ENCODE peak calls at places on chromosomes 4 and X, in six cellular contexts. P is T-cell, K is kidney tubule cell, Q is NCI-H2171 treated with DMSO at 0.1 percent for 48 hours, N is T-helper 2 cell, M is EL. U is an unnamed sample.

GRCh38 chr4:23130845-23131244 is 438.1 kb downstream of the GBA3 start:
- DNase-seq in Q (no peak), P (no peak), M (no peak), N (no peak), K (no peak), U (no peak)

GRCh38 chr4:157076578-157076947 is 613 bp downstream of the GLRB start:
- DNase-seq in M (no peak), Q (peak; percentile 35), K (peak; percentile 19), N (no peak), P (no peak), U (peak; percentile 32)

GRCh38 chr4:166073783-166074182 is 200.7 kb downstream of the TLL1 start:
- DNase-seq in M (no peak), N (no peak), P (no peak), Q (no peak), K (no peak), U (no peak)

GRCh38 chr4:663438-664428 is 10.3 kb downstream of the ATP5ME start:
- DNase-seq in P (peak; percentile 79), Q (peak; percentile 66), K (peak; percentile 39), N (peak; percentile 72), M (no peak), U (peak; percentile 90)

GRCh38 chr4:61445374-61446063 is 245.4 kb downstream of the ADGRL3 start:
- DNase-seq in N (no peak), K (no peak), M (no peak), Q (no peak), P (no peak), U (peak; percentile 88)

GRCh38 chr4:177761692-177762091 is 319.5 kb upstream of the AGA start:
- DNase-seq in K (no peak), N (no peak), P (no peak), M (no peak), Q (no peak), U (no peak)

GRCh38 chr4:7785017-7785416 is 154.6 kb downstream of the AFAP1 start:
- DNase-seq in M (peak; percentile 69), P (no peak), N (no peak), K (no peak), Q (no peak), U (no peak)

GRCh38 chrX:132740316-132741123 is 217.9 kb downstream of the HS6ST2 start:
- DNase-seq in M (no peak), N (no peak), P (no peak), K (peak; percentile 9), Q (peak; percentile 21), U (no peak)